ENCODE peak calls at places on chromosomes 3 and 15, in seven cellular contexts. I is fibroblast of gingiva; W is BJ; P is H4; C is iPS-NIHi11; A is ovary; E is CD8-positive, alpha-beta T cell. L is an unnamed sample.

GRCh38 chr3:38117163-38117716 is 19.7 kb downstream of the ACAA1 start:
- DNase-seq in I (no peak), W (no peak), P (no peak), C (no peak), A (no peak), E (no peak), L (no peak)

GRCh38 chr3:72134989-72135451 is 350.1 kb upstream of the PROK2 start:
- DNase-seq in I (no peak), W (no peak), P (no peak), C (no peak), A (no peak), E (no peak), L (no peak)

GRCh38 chr3:188133219-188133618 is 20.7 kb upstream of the LPP start:
- DNase-seq in I (peak; percentile 87), W (no peak), P (no peak), C (no peak), A (no peak), E (no peak), L (no peak)

GRCh38 chr3:53513556-53514190 is 19.3 kb downstream of the CACNA1D start:
- DNase-seq in I (no peak), W (no peak), P (peak; percentile 10), C (no peak), A (no peak), E (no peak), L (no peak)

GRCh38 chr15:20358066-20358780 is 183.4 kb downstream of the GOLGA6L6 start:
- DNase-seq in I (no peak), W (no peak), P (no peak), C (no peak), A (no peak), E (no peak), L (no peak)

GRCh38 chr3:52763466-52763865 is 7.3 kb downstream of the NEK4 start:
- DNase-seq in I (peak; percentile 61), W (no peak), P (no peak), C (no peak), A (no peak), E (no peak), L (no peak)

GRCh38 chr3:99523446-99523845 is 114.9 kb upstream of the COL8A1 start:
- DNase-seq in I (no peak), W (no peak), P (no peak), C (no peak), A (no peak), E (no peak), L (no peak)

GRCh38 chr3:96294143-96294542 is 520.3 kb upstream of the EPHA6 start:
- DNase-seq in I (no peak), W (no peak), P (no peak), C (no peak), A (no peak), E (no peak), L (no peak)

GRCh38 chr15:56490461-56490860 is 25.5 kb upstream of the MNS1 start:
- DNase-seq in I (no peak), W (no peak), P (no peak), C (no peak), A (no peak), E (no peak), L (no peak)

GRCh38 chr3:193960485-193961172 is 175.3 kb upstream of the HES1 start:
- DNase-seq in I (no peak), W (no peak), P (no peak), C (no peak), A (no peak), E (no peak), L (peak; percentile 63)

GRCh38 chr3:55735976-55736375 is 248.9 kb upstream of the WNT5A start:
- DNase-seq in I (peak; percentile 56), W (no peak), P (no peak), C (no peak), A (no peak), E (no peak), L (peak; percentile 22)

GRCh38 chr3:194489736-194490612 is 3.2 kb upstream of the ATP13A3 start:
- DNase-seq in I (no peak), W (no peak), P (no peak), C (no peak), A (no peak), E (no peak), L (no peak)

GRCh38 chr15:25641762-25642161 is 202.9 kb upstream of the UBE3A start:
- DNase-seq in I (no peak), W (no peak), P (no peak), C (no peak), A (no peak), E (no peak), L (peak; percentile 54)

GRCh38 chr3:149367021-149367840 is 10.2 kb downstream of the TM4SF1 start:
- DNase-seq in I (no peak), W (no peak), P (no peak), C (no peak), A (no peak), E (no peak), L (no peak)

GRCh38 chr3:94066829-94067470 is 4.1 kb downstream of the NSUN3 start:
- DNase-seq in I (no peak), W (no peak), P (no peak), C (no peak), A (no peak), E (no peak), L (no peak)

GRCh38 chr3:149553781-149554451 is 79.4 kb downstream of the TM4SF4 start:
- DNase-seq in I (peak; percentile 86), W (peak; percentile 87), P (no peak), C (no peak), A (peak; percentile 74), E (no peak), L (no peak)

GRCh38 chr15:90902656-90902995 is 476 bp upstream of the MAN2A2 start:
- DNase-seq in I (peak; percentile 10), W (no peak), P (no peak), C (no peak), A (no peak), E (no peak), L (no peak)

GRCh38 chr3:133488785-133489367 is 84.6 kb upstream of the CDV3 start:
- DNase-seq in I (peak; percentile 19), W (peak; percentile 32), P (no peak), C (peak; percentile 63), A (no peak), E (no peak), L (no peak)

GRCh38 chr3:188303286-188303799 is 149.4 kb downstream of the LPP start:
- DNase-seq in I (no peak), W (no peak), P (no peak), C (no peak), A (no peak), E (no peak), L (no peak)

GRCh38 chr15:64441852-64442251 is 18.5 kb upstream of the ZNF609 start:
- DNase-seq in I (no peak), W (no peak), P (no peak), C (no peak), A (no peak), E (no peak), L (no peak)

GRCh38 chr3:195140816-195141793 is 129.9 kb downstream of the XXYLT1 start:
- DNase-seq in I (no peak), W (no peak), P (no peak), C (no peak), A (no peak), E (no peak), L (no peak)

GRCh38 chr15:39213385-39213840 is 367.5 kb upstream of the THBS1 start:
- DNase-seq in I (no peak), W (no peak), P (peak; percentile 62), C (peak; percentile 75), A (peak; percentile 58), E (no peak), L (peak; percentile 20)

GRCh38 chr3:38575279-38575843 is 74.1 kb downstream of the SCN5A start:
- DNase-seq in I (no peak), W (no peak), P (no peak), C (no peak), A (no peak), E (no peak), L (no peak)

GRCh38 chr15:75661041-75661778 is 13.5 kb downstream of the SNX33 start:
- DNase-seq in I (peak; percentile 96), W (peak; percentile 80), P (peak; percentile 88), C (peak; percentile 88), A (peak; percentile 89), E (no peak), L (no peak)

GRCh38 chr3:136932518-136932917 is 25.3 kb upstream of the IL20RB start:
- DNase-seq in I (peak; percentile 11), W (no peak), P (no peak), C (no peak), A (no peak), E (no peak), L (no peak)

GRCh38 chr15:60918234-60918964 is 310.7 kb downstream of the RORA start:
- DNase-seq in I (no peak), W (no peak), P (no peak), C (no peak), A (no peak), E (no peak), L (no peak)

GRCh38 chr3:134092231-134092701 is 62.5 kb upstream of the SLCO2A1 start:
- DNase-seq in I (no peak), W (no peak), P (no peak), C (no peak), A (no peak), E (no peak), L (no peak)

GRCh38 chr3:152183473-152183872 is 85.3 kb upstream of the MBNL1 start:
- DNase-seq in I (peak; percentile 10), W (no peak), P (peak; percentile 42), C (peak; percentile 45), A (peak; percentile 47), E (no peak), L (peak; percentile 47)

GRCh38 chr3:126546549-126547239 is 12.0 kb downstream of the C3orf22 start:
- DNase-seq in I (no peak), W (no peak), P (no peak), C (no peak), A (peak; percentile 2), E (no peak), L (no peak)

GRCh38 chr3:190684776-190685175 is 170.9 kb downstream of the IL1RAP start:
- DNase-seq in I (no peak), W (no peak), P (no peak), C (no peak), A (no peak), E (no peak), L (no peak)

L was measured in retina.